ENCODE peak calls at places on chromosomes 3 and 15, in seven cellular contexts. D, X, C, H, U, F and T are unnamed samples.

GRCh38 chr15:81170504-81170903 is 26.2 kb upstream of the IL16 start:
- DNase-seq in D (no peak), H (no peak), F (no peak), U (no peak), X (no peak), C (no peak), T (no peak)

GRCh38 chr3:105518806-105519418 is 152.2 kb downstream of the ALCAM start:
- DNase-seq in X (no peak), C (peak), D (peak), U (peak), F (peak), H (peak), T (peak)

GRCh38 chr3:55896155-55896554 is 409.0 kb upstream of the WNT5A start:
- DNase-seq in H (no peak), X (no peak), F (no peak), C (no peak), D (no peak), U (no peak), T (no peak)

GRCh38 chr3:110568246-110568645 is 503.4 kb upstream of the NECTIN3 start:
- DNase-seq in U (no peak), C (no peak), H (peak), D (no peak), X (no peak), F (no peak), T (no peak)

GRCh38 chr15:85282504-85283115 is 97.8 kb upstream of the AKAP13 start:
- DNase-seq in F (no peak), C (no peak), D (no peak), X (no peak), H (peak), U (no peak), T (no peak)

GRCh38 chr15:87752250-87752951 is 504.1 kb downstream of the NTRK3 start:
- DNase-seq in C (no peak), X (no peak), F (no peak), H (peak), U (no peak), D (no peak), T (no peak)

GRCh38 chr3:146037697-146038096 is 123.3 kb downstream of the PLOD2 start:
- DNase-seq in U (no peak), C (no peak), H (peak), X (no peak), F (no peak), D (no peak), T (no peak)

GRCh38 chr3:11247362-11247761 is 24.8 kb upstream of the ATG7 start:
- DNase-seq in F (no peak), H (no peak), D (no peak), X (no peak), C (no peak), U (no peak), T (no peak)

GRCh38 chr3:70871909-70872656 is 559.6 kb upstream of the MDFIC2 start:
- DNase-seq in D (no peak), X (no peak), C (no peak), F (no peak), U (no peak), H (peak), T (no peak)

GRCh38 chr3:8371085-8371551 is 130.5 kb upstream of the LMCD1 start:
- DNase-seq in U (no peak), D (no peak), C (no peak), F (no peak), H (peak), X (no peak), T (no peak)

DNA sequence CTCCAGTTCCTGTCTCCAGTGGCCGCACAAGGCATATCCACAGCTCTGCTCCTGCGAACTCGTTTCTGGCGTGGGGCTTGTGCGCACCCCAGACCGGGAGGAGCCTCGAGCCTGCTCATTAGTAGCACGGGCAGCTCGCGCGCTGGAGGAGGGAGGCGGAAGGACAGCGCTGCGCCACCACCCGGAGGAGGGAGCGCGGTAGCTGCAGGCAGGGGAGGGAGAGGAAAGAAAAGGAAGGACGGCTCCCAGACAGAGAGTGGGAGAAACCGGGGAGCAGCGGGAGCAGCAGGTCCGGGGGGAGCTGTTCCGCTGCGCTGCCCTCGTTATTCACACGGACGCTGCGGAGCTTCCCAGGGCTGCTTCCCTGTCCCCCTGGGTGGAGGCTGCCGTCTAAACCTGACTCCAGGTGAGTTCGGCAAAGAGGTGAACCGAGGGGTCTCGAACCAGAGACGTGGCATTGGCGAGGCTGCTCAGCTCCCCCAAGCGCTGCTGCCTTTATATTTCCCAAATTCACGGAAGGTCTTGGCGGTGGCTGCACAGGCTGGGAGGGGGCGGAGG is 121.3 kb upstream of the ZNF717 start:
- DNase-seq in F (peak), U (peak), H (no peak), D (no peak), C (no peak), X (no peak), T (no peak)
- TF ChIP-seq CTCF in F (no peak), U (peak), H (no peak), D (no peak), C (no peak), X (no peak), T (no peak)

DNA sequence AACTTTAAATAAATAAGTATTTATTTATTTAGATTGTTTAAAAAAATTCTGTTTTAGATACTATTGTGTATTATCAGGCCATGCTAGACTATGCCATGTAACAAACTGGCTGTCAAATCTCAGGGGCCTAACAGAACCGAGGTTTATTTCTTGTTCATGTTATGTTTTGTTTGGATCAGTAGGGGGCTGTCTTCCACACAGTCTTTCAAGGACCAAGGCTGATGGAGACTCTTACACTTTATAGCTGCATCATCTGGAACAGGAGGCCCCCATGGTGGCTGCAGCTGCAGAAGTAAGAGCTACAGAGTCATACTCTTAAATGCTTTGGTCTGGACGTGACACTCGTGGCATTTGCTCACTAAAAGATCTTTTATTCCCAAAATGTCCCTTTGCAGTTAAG is 33.0 kb upstream of the ARL14 start:
- DNase-seq in X (no peak), F (no peak), C (no peak), D (no peak), U (no peak), H (no peak), T (no peak)
- TF ChIP-seq CTCF in X (no peak), F (no peak), C (no peak), D (no peak), U (peak), H (peak), T (no peak)

GRCh38 chr15:41695750-41696436 is 35.7 kb downstream of the MGA start:
- DNase-seq in X (no peak), U (no peak), D (peak), C (peak), H (peak), F (peak), T (peak)
- TF ChIP-seq CTCF in X (no peak), U (no peak), D (peak), C (peak), H (peak), F (no peak), T (peak)

DNA sequence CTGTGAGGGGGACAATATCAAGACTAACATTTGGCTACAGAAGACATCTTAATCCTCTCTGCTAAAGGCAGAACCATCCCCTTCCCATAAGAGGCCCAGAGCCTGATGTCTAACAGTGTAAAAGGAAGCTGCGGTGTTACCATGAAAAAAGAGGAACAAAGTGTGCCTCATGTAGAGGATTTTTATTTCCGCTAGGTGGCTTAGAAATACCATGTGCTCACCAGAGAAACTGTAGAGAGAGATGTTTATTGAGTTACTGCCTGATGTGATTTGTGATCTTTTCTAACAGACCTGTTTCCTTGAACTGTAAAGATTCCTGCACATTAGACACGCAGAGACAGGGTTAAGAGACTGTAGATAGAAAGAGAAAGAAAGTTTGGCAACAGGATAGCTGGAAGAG is 22.1 kb downstream of the OR5H15 start:
- DNase-seq in C (peak), H (no peak), D (peak), U (no peak), F (no peak), X (no peak), T (peak)
- TF ChIP-seq CTCF in C (peak), H (no peak), D (peak), U (peak), F (peak), X (no peak), T (peak)